ENCODE peak calls at places on chromosome 1, in seven cellular contexts. F, J, B, P, M, L and H are unnamed samples.

GRCh38 chr1:40039245-40039756 is 1.2 kb upstream of the CAP1 start:
- DNase-seq in F (no peak), J (peak; percentile 34), B (peak; percentile 62), P (no peak), M (peak; percentile 37), L (peak; percentile 88), H (peak; percentile 88)

GRCh38 chr1:6521502-6521901 is 30.0 kb upstream of the PLEKHG5 start:
- DNase-seq in F (no peak), J (peak; percentile 64), B (no peak), P (no peak), M (peak; percentile 41), L (no peak), H (no peak)

GRCh38 chr1:226308166-226308722 is 720 bp downstream of the LIN9 start:
- DNase-seq in F (no peak), J (peak; percentile 33), B (peak; percentile 14), P (no peak), M (no peak), L (peak; percentile 68), H (peak; percentile 71)

GRCh38 chr1:58942759-58943191 is 158.9 kb upstream of the JUN start:
- DNase-seq in F (no peak), J (peak; percentile 79), B (no peak), P (no peak), M (no peak), L (no peak), H (no peak)

GRCh38 chr1:181711858-181712257 is 228.5 kb downstream of the CACNA1E start:
- DNase-seq in F (no peak), J (no peak), B (no peak), P (no peak), M (no peak), L (no peak), H (no peak)

GRCh38 chr1:51567653-51568052 is 48.6 kb upstream of the EPS15 start:
- DNase-seq in F (peak; percentile 84), J (peak; percentile 98), B (no peak), P (no peak), M (peak; percentile 89), L (no peak), H (no peak)

GRCh38 chr1:64834734-64835133 is 89.9 kb downstream of the RAVER2 start:
- DNase-seq in F (peak; percentile 42), J (peak; percentile 47), B (no peak), P (no peak), M (peak; percentile 79), L (no peak), H (no peak)

GRCh38 chr1:23930861-23931471 is 17.8 kb upstream of the CNR2 start:
- DNase-seq in F (peak; percentile 49), J (no peak), B (no peak), P (no peak), M (peak; percentile 59), L (peak; percentile 88), H (peak; percentile 89)

GRCh38 chr1:9767964-9768668 is 55.6 kb downstream of the CLSTN1 start:
- DNase-seq in F (no peak), J (no peak), B (no peak), P (no peak), M (no peak), L (peak; percentile 24), H (peak; percentile 81)

GRCh38 chr1:91856996-91857395 is 29.0 kb downstream of the TGFBR3 start:
- DNase-seq in F (no peak), J (no peak), B (no peak), P (no peak), M (no peak), L (no peak), H (no peak)

GRCh38 chr1:31479801-31480200 is 66.8 kb downstream of the SERINC2 start:
- DNase-seq in F (no peak), J (no peak), B (no peak), P (no peak), M (peak; percentile 34), L (no peak), H (no peak)

GRCh38 chr1:25494952-25495351 is 48.5 kb upstream of the LDLRAP1 start:
- DNase-seq in F (no peak), J (no peak), B (no peak), P (no peak), M (no peak), L (no peak), H (no peak)

GRCh38 chr1:199020904-199021303 is 382.1 kb downstream of the PTPRC start:
- DNase-seq in F (no peak), J (no peak), B (no peak), P (no peak), M (no peak), L (peak; percentile 64), H (no peak)

GRCh38 chr1:20216574-20216973 is 30.3 kb upstream of the PLA2G2C start:
- DNase-seq in F (peak; percentile 20), J (peak; percentile 71), B (peak; percentile 26), P (no peak), M (peak; percentile 10), L (peak; percentile 58), H (peak; percentile 81)

GRCh38 chr1:112502827-112503226 is 5.9 kb upstream of the WNT2B start:
- DNase-seq in F (no peak), J (no peak), B (no peak), P (no peak), M (no peak), L (no peak), H (no peak)
- H2AFZ ChIP-seq in F (no peak overlapping the region), J (peak overlapping the region; percentile 87), B (no peak overlapping the region), P (no peak overlapping the region), M (no peak overlapping the region), L (no peak overlapping the region), H (no peak overlapping the region)

GRCh38 chr1:244191581-244191980 is 140.5 kb downstream of the ZBTB18 start:
- DNase-seq in F (no peak), J (no peak), B (no peak), P (no peak), M (no peak), L (no peak), H (no peak)
- H4K20me1 ChIP-seq in F (no peaks in the 10 kb centered on the region), J (no peaks in the 10 kb centered on the region), B (no peaks in the 10 kb centered on the region), P (no peaks in the 10 kb centered on the region), M (no peaks in the 10 kb centered on the region), L (no peaks in the 10 kb centered on the region), H (no peaks in the 10 kb centered on the region)

GRCh38 chr1:33087677-33088076 is 6.7 kb downstream of the AZIN2 start:
- DNase-seq in F (no peak), J (no peak), B (no peak), P (no peak), M (no peak), L (peak; percentile 44), H (peak; percentile 68)
- H3K4me2 ChIP-seq in F (no peak overlapping the region), J (no peak overlapping the region), B (no peak overlapping the region), P (no peak overlapping the region), M (no peak overlapping the region), L (peak overlapping the region; percentile 38), H (peak overlapping the region; percentile 52)

GRCh38 chr1:209772116-209772515 is 12.2 kb downstream of the C1orf74 start:
- DNase-seq in F (no peak), J (no peak), B (no peak), P (no peak), M (no peak), L (no peak), H (no peak)

GRCh38 chr1:209770636-209771415 is 13.5 kb downstream of the C1orf74 start:
- DNase-seq in F (no peak), J (no peak), B (no peak), P (no peak), M (no peak), L (no peak), H (no peak)

GRCh38 chr1:209768354-209768774 is 12.5 kb downstream of the TRAF3IP3 start:
- DNase-seq in F (no peak), J (no peak), B (peak; percentile 98), P (no peak), M (no peak), L (peak; percentile 5), H (no peak)

GRCh38 chr1:209769171-209769904 is 13.5 kb downstream of the TRAF3IP3 start:
- DNase-seq in F (peak; percentile 89), J (peak; percentile 73), B (peak; percentile 87), P (no peak), M (peak; percentile 87), L (peak; percentile 73), H (no peak)

DNA sequence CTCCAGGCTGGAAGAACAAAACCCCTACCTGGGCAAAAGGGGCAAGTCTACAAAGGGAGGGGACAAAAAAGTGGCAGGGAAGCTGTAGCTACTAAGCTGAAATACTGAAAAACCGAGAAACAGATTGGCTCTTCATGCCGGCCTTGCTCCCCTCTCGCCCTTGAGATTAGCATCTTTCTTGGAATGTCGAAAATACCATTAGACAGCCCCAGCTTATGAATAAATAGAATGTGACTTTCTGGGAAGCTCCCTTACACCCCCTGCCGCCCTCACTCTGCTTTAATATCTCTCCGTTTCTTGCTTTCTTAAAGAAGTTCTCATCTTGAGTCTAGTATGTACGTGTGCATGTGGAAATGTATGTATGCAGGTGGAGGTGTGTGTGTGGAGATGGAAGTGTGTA is 14.1 kb downstream of the TRAF3IP3 start:
- DNase-seq in F (no peak), J (no peak), B (no peak), P (no peak), M (no peak), L (no peak), H (no peak)
- H2AFZ ChIP-seq in F (peak overlapping the region; percentile 95), J (no peak overlapping the region), B (peak overlapping the region; percentile 20), P (no peak overlapping the region), M (peak overlapping the region; percentile 95), L (peak overlapping the region; percentile 16), H (no peak overlapping the region)

GRCh38 chr1:8023995-8024313 is 2.2 kb downstream of the ERRFI1 start:
- DNase-seq in F (no peak), J (no peak), B (no peak), P (no peak), M (no peak), L (no peak), H (no peak)

GRCh38 chr1:8022395-8023286 is 3.5 kb downstream of the ERRFI1 start:
- DNase-seq in F (peak; percentile 9), J (no peak), B (no peak), P (no peak), M (no peak), L (no peak), H (no peak)

GRCh38 chr1:8024329-8024728 is 1.8 kb downstream of the ERRFI1 start:
- DNase-seq in F (peak; percentile 22), J (peak; percentile 1), B (no peak), P (no peak), M (no peak), L (no peak), H (no peak)

GRCh38 chr1:8021676-8022266 is 4.3 kb downstream of the ERRFI1 start:
- DNase-seq in F (peak; percentile 22), J (no peak), B (no peak), P (no peak), M (no peak), L (no peak), H (no peak)

DNA sequence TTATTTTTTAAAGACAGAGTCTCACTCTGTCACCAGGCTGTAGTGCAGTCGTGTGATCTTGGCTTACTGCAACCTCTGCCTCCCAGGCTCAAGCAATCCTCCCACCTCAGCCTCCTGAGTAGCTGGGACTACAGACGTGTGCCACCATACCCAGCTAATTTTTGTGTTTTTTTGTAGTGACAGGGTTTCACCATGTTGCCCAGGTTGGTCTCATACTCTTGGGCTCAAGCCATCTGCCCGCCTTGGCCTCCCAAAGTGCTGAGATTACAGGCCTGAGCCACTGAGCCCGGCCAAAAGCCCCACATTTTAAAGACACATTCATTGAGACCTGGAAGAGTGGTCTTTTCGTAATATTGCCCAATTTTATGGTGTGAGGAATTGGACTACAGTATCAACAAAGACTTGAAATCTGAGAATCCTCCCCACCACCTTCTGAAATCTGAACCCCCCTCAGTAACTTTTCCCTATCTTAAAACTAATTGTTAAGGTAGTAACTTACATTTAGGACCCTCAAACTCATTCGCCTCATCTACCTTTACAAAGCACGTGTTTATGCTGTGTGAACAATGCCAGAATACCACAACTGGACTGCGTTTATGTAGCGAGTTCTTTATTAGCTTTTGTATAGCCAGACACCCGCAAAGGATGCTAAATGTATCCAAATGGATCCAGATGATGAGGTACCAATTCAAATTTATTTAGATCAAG is 2.7 kb downstream of the ERRFI1 start:
- DNase-seq in F (peak; percentile 18), J (no peak), B (no peak), P (no peak), M (no peak), L (no peak), H (no peak)
- H4K20me1 ChIP-seq in F (peaks cover 3% of the 10 kb centered on the region), J (peaks cover 71% of the 10 kb centered on the region), B (no peaks in the 10 kb centered on the region), P (no peaks in the 10 kb centered on the region), M (peaks cover 76% of the 10 kb centered on the region), L (no peaks in the 10 kb centered on the region), H (no peaks in the 10 kb centered on the region)